ENCODE peak calls at places on chromosomes 16 and 17, in four cellular contexts. Z is A549, A is HepG2, O is GM12878. F is an unnamed sample.

GRCh38 chr16:19419691-19420060 is 2.0 kb downstream of the TMC5 start:
- DNase-seq in O (no peak), A (no peak), Z (peak; percentile 91), F (no peak)

GRCh38 chr16:72475688-72476087 is 303.7 kb upstream of the PMFBP1 start:
- DNase-seq in O (no peak), Z (no peak), A (no peak), F (no peak)

GRCh38 chr16:3938471-3938842 is 57.9 kb upstream of the CREBBP start:
- DNase-seq in O (no peak), A (no peak), Z (no peak), F (no peak)

GRCh38 chr17:63697341-63698286 is 2.3 kb downstream of the LIMD2 start:
- DNase-seq in Z (peak; percentile 78), O (peak; percentile 82), A (peak; percentile 45), F (peak; percentile 40)

GRCh38 chr17:19645608-19646250 is 2.8 kb upstream of the ALDH3A2 start:
- DNase-seq in A (peak; percentile 29), O (no peak), Z (peak; percentile 40), F (peak; percentile 32)

GRCh38 chr16:30490210-30490609 is 17.7 kb downstream of the ITGAL start:
- DNase-seq in Z (no peak), A (no peak), O (no peak), F (no peak)

GRCh38 chr16:57893559-57894389 is 77.2 kb downstream of the CNGB1 start:
- DNase-seq in A (peak; percentile 99), O (no peak), Z (peak; percentile 86), F (no peak)

GRCh38 chr16:3863587-3863986 is 16.9 kb downstream of the CREBBP start:
- DNase-seq in Z (no peak), A (no peak), O (no peak), F (no peak)

GRCh38 chr17:82655523-82655922 is 7.3 kb upstream of the WDR45B start:
- DNase-seq in Z (no peak), O (no peak), A (no peak), F (no peak)

GRCh38 chr17:79909121-79909520 is 69.9 kb upstream of the CBX4 start:
- DNase-seq in Z (no peak), A (no peak), O (no peak), F (no peak)

GRCh38 chr16:15518412-15519351 is 84.3 kb downstream of the BMERB1 start:
- DNase-seq in O (no peak), A (no peak), Z (peak; percentile 82), F (no peak)

GRCh38 chr17:44317545-44317944 is 7.1 kb downstream of the SLC25A39 start:
- DNase-seq in Z (no peak), O (no peak), A (no peak), F (no peak)

GRCh38 chr17:43536236-43537088 is 9.7 kb downstream of the ETV4 start:
- DNase-seq in A (no peak), O (no peak), Z (no peak), F (peak; percentile 51)

GRCh38 chr17:75695830-75696271 is 25.4 kb upstream of the ITGB4 start:
- DNase-seq in O (no peak), Z (no peak), A (no peak), F (no peak)

GRCh38 chr17:36837616-36838272 is 99.5 kb upstream of the LHX1 start:
- DNase-seq in A (no peak), O (no peak), Z (no peak), F (no peak)

GRCh38 chr16:23400387-23400930 is 52.5 kb downstream of the COG7 start:
- DNase-seq in A (no peak), O (no peak), Z (no peak), F (no peak)

GRCh38 chr17:3009411-3009920 is 53.9 kb downstream of the OR1D5 start:
- DNase-seq in O (no peak), A (no peak), Z (no peak), F (no peak)

GRCh38 chr17:77297693-77298666 is 157.2 kb downstream of the SEC14L1 start:
- DNase-seq in A (no peak), O (no peak), Z (no peak), F (no peak)

GRCh38 chr17:68301438-68301959 is 10.2 kb downstream of the ARSG start:
- DNase-seq in A (no peak), O (no peak), Z (no peak), F (no peak)

GRCh38 chr17:76820039-76820438 is 48.2 kb upstream of the MGAT5B start:
- DNase-seq in Z (no peak), O (peak; percentile 13), A (no peak), F (no peak)

GRCh38 chr17:77750427-77751043 is 208.0 kb upstream of the TNRC6C start:
- DNase-seq in A (no peak), O (no peak), Z (no peak), F (no peak)

GRCh38 chr16:31700530-31701388 is 172.8 kb upstream of the ZNF267 start:
- DNase-seq in Z (no peak), A (peak; percentile 90), O (peak; percentile 67), F (peak; percentile 39)

GRCh38 chr17:72199256-72199655 is 78.4 kb downstream of the SOX9 start:
- DNase-seq in Z (no peak), A (no peak), O (no peak), F (no peak)

GRCh38 chr17:63382826-63383225 is 63.3 kb downstream of the CYB561 start:
- DNase-seq in A (no peak), O (no peak), Z (no peak), F (no peak)

GRCh38 chr16:30903596-30903995 is 7.2 kb downstream of the CTF1 start:
- DNase-seq in A (peak; percentile 38), Z (no peak), O (no peak), F (peak; percentile 43)

GRCh38 chr16:78431701-78432100 is 332.2 kb downstream of the WWOX start:
- DNase-seq in Z (no peak), O (no peak), A (no peak), F (no peak)

GRCh38 chr17:44754276-44754675 is 4.5 kb upstream of the ADAM11 start:
- DNase-seq in O (no peak), A (no peak), Z (no peak), F (no peak)

GRCh38 chr17:4936436-4936835 is 3.4 kb downstream of the SLC25A11 start:
- DNase-seq in O (no peak), Z (no peak), A (no peak), F (no peak)
- TF ChIP-seq CTCF in O (no peak), Z (no peak), A (no peak), F (no peak)

GRCh38 chr16:66690106-66690847 is 6.3 kb downstream of the CMTM4 start:
- DNase-seq in Z (no peak), A (peak; percentile 57), O (no peak), F (no peak)

GRCh38 chr16:66691234-66691633 is 5.3 kb downstream of the CMTM4 start:
- DNase-seq in O (no peak), A (no peak), Z (no peak), F (no peak)

GRCh38 chr16:66693088-66693487 is 3.5 kb downstream of the CMTM4 start:
- DNase-seq in Z (no peak), O (no peak), A (no peak), F (no peak)

GRCh38 chr16:66689282-66689681 is 7.3 kb downstream of the CMTM4 start:
- DNase-seq in Z (no peak), O (no peak), A (no peak), F (no peak)

DNA sequence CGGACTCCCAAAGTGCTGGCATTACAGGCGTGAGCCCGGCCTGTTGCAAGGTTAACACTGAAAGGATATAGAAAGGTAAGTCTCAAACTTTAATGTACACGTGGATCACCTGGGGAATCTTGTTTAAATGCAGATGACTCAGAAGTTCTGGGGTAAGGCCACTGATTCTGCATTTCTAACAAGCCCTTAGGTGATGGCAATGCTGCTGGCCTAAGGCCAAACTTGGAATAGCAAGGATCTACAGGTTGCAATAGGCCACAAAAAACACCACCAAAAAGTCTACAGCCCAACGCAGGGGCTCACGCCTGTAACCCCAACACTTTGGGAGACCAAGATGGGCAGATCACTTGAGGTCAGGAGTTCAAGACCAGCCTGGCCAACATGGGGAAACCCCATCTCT is 4.2 kb downstream of the CMTM4 start:
- DNase-seq in O (no peak), Z (no peak), A (no peak), F (no peak)
- TF ChIP-seq POLR2AphosphoS2 in O (no peak), Z (no peak), A (no peak), F (no peak)

GRCh38 chr16:24836836-24837235 is 8.9 kb upstream of the SLC5A11 start:
- DNase-seq in A (no peak), O (no peak), Z (no peak), F (no peak)
- TF ChIP-seq CTCF in A (no peak), O (no peak), Z (no peak), F (no peak)

DNA sequence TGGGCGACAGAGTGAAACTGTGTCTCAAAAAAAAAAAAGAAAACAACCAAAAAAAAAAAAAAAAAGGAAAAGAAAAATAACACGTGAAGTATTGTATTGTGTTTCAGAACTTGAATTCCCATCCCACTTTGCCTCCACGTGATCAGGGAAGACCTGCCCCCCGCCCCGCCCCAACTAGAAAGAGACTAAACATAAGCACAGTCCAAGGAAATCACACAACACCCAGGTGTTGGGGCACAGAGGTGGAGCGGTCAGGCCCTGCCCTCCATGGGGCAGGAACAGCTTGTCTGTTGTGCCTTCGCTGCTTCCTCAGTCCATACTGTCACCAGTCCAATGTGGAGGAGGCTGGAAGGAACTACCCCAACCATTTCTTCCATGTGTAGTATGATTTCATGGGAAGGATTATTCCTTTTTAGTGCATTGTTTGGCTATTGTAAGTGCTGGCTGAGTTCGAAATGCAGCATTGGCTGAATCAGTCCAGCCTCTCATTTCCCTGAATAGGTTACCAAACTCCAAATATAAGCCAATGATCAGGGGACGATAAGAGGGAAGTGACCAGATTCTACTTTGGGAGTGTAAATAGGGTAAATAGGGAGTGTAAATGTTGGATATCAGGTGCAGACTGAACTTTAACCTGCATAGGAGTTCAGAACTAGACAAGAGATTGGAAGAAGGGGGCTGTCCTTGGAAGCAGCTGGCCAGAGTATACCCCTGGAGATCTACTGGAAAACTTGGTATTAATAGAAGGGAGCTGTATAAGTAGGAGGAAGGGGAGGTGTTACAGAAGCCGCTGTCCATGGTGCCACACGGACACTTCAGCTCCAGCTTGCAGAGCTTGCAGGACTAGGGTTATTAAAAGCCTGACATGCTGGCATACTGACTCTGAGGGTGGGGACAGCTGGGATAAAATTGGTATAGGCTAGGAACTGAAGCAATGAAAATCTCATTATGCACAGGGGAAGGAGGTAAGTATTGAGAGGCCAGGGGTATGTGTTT is 50.7 kb downstream of the TANGO6 start:
- DNase-seq in O (no peak), A (peak; percentile 35), Z (no peak), F (no peak)
- TF ChIP-seq POLR2AphosphoS2 in O (no peak), A (no peak), Z (no peak), F (no peak)

GRCh38 chr16:88505405-88506082 is 52.5 kb downstream of the ZFPM1 start:
- DNase-seq in A (peak; percentile 79), O (no peak), Z (peak; percentile 69), F (no peak)

GRCh38 chr16:88503374-88503770 is 50.3 kb downstream of the ZFPM1 start:
- DNase-seq in A (no peak), O (no peak), Z (no peak), F (no peak)

GRCh38 chr16:88503771-88504488 is 50.9 kb downstream of the ZFPM1 start:
- DNase-seq in Z (no peak), O (no peak), A (peak; percentile 57), F (no peak)

GRCh38 chr16:88502776-88503280 is 49.7 kb downstream of the ZFPM1 start:
- DNase-seq in O (no peak), Z (no peak), A (no peak), F (no peak)

GRCh38 chr16:88504489-88505404 is 51.7 kb downstream of the ZFPM1 start:
- DNase-seq in Z (no peak), O (no peak), A (peak; percentile 96), F (no peak)
- TF ChIP-seq CTCF in Z (no peak), O (no peak), A (no peak), F (no peak)

GRCh38 chr16:16881771-16882170 is 502.8 kb downstream of the NPIPA7 start:
- DNase-seq in O (no peak), A (no peak), Z (no peak), F (no peak)
- TF ChIP-seq POLR2AphosphoS2 in O (no peak), A (no peak), Z (no peak), F (no peak)

GRCh38 chr17:6413073-6413472 is 21.8 kb downstream of the AIPL1 start:
- DNase-seq in O (no peak), A (peak; percentile 40), Z (peak; percentile 84), F (peak; percentile 11)
- TF ChIP-seq CTCF in O (peak; percentile 39), A (peak; percentile 72), Z (peak; percentile 77), F (peak; percentile 66)